ENCODE peak calls at places on chromosomes 1 and 21, in four cellular contexts. U is K562, G is GM12878, V is HepG2. S is an unnamed sample.

GRCh38 chr21:43312011-43312410 is 114.9 kb downstream of the SIK1 start:
- DNase-seq in U (no peak), G (no peak), V (no peak), S (no peak)

GRCh38 chr1:228089520-228090380 is 7.2 kb downstream of the ARF1 start:
- DNase-seq in U (no peak), G (no peak), V (no peak), S (no peak)

GRCh38 chr1:5526385-5526750 is 465.9 kb downstream of the NPHP4 start:
- DNase-seq in U (no peak), G (no peak), V (no peak), S (no peak)

GRCh38 chr1:7287013-7287412 is 484.1 kb upstream of the VAMP3 start:
- DNase-seq in U (no peak), G (no peak), V (no peak), S (no peak)

GRCh38 chr1:151513626-151514101 is 2.5 kb downstream of the CGN start:
- DNase-seq in U (no peak), G (no peak), V (peak), S (no peak)

GRCh38 chr1:9835758-9836631 is 12.2 kb upstream of the CLSTN1 start:
- DNase-seq in U (peak), G (no peak), V (peak), S (no peak)

GRCh38 chr21:46152939-46153258 is 2.5 kb downstream of the FTCD start:
- DNase-seq in U (no peak), G (no peak), V (no peak), S (no peak)

GRCh38 chr1:239446611-239447010 is 60.2 kb downstream of the CHRM3 start:
- DNase-seq in U (no peak), G (no peak), V (no peak), S (no peak)

GRCh38 chr1:54287821-54288220 is 87.9 kb downstream of the MRPL37 start:
- DNase-seq in U (no peak), G (no peak), V (no peak), S (no peak)

GRCh38 chr1:18829671-18830070 is 29.8 kb downstream of the TAS1R2 start:
- DNase-seq in U (no peak), G (no peak), V (no peak), S (no peak)

GRCh38 chr1:9100471-9101043 is 28.3 kb downstream of the GPR157 start:
- DNase-seq in U (no peak), G (no peak), V (peak), S (no peak)

GRCh38 chr1:22296701-22297591 is 154.0 kb upstream of the WNT4 start:
- DNase-seq in U (peak), G (no peak), V (no peak), S (no peak)

GRCh38 chr1:165315481-165315880 is 41.0 kb downstream of the LMX1A start:
- DNase-seq in U (no peak), G (no peak), V (no peak), S (no peak)

GRCh38 chr1:184014271-184014670 is 23.3 kb downstream of the COLGALT2 start:
- DNase-seq in U (no peak), G (no peak), V (no peak), S (no peak)

GRCh38 chr1:162285149-162285561 is 91.5 kb downstream of the SPATA46 start:
- DNase-seq in U (no peak), G (no peak), V (peak), S (no peak)

GRCh38 chr1:11768821-11769220 is 6.8 kb downstream of the C1orf167 start:
- DNase-seq in U (no peak), G (no peak), V (no peak), S (no peak)

GRCh38 chr1:183235503-183235902 is 49.4 kb downstream of the LAMC2 start:
- DNase-seq in U (no peak), G (no peak), V (no peak), S (peak)

GRCh38 chr1:150006881-150007401 is 3.6 kb downstream of the OTUD7B start:
- DNase-seq in U (peak), G (no peak), V (no peak), S (no peak)

GRCh38 chr1:58968360-58968952 is 184.6 kb upstream of the JUN start:
- DNase-seq in U (peak), G (peak), V (no peak), S (no peak)

GRCh38 chr1:78325293-78325692 is 165.5 kb upstream of the PTGFR start:
- DNase-seq in U (no peak), G (no peak), V (no peak), S (no peak)

GRCh38 chr1:145871994-145872411 is 13.1 kb upstream of the PIAS3 start:
- DNase-seq in U (no peak), G (no peak), V (no peak), S (no peak)

GRCh38 chr1:231872461-231872910 is 245.9 kb downstream of the DISC1 start:
- DNase-seq in U (no peak), G (no peak), V (no peak), S (no peak)

GRCh38 chr1:195733826-195734225 is 874.4 kb downstream of the KCNT2 start:
- DNase-seq in U (no peak), G (no peak), V (peak), S (no peak)

GRCh38 chr1:246773213-246773641 is 49.0 kb downstream of the SCCPDH start:
- DNase-seq in U (no peak), G (peak), V (no peak), S (no peak)

GRCh38 chr1:241579434-241579833 is 47.3 kb downstream of the KMO start:
- DNase-seq in U (no peak), G (no peak), V (no peak), S (no peak)

GRCh38 chr1:111733183-111733995 is 5.8 kb downstream of the INKA2 start:
- DNase-seq in U (no peak), G (no peak), V (peak), S (no peak)

GRCh38 chr1:1356166-1356795 is 2.1 kb downstream of the MXRA8 start:
- DNase-seq in U (no peak), G (no peak), V (no peak), S (no peak)

GRCh38 chr1:1354271-1355247 is 3.8 kb downstream of the MXRA8 start:
- DNase-seq in U (no peak), G (no peak), V (no peak), S (no peak)

GRCh38 chr1:1356796-1357401 is 1.5 kb downstream of the MXRA8 start:
- DNase-seq in U (no peak), G (no peak), V (no peak), S (no peak)

GRCh38 chr1:1353389-1354151 is 4.4 kb upstream of the DVL1 start:
- DNase-seq in U (no peak), G (no peak), V (no peak), S (no peak)

GRCh38 chr1:1355376-1355775 is 3.0 kb downstream of the MXRA8 start:
- DNase-seq in U (no peak), G (no peak), V (no peak), S (no peak)
- TF ChIP-seq FOXK2 in U (no peak), G (no peak), V (no peak), S (no peak)

DNA sequence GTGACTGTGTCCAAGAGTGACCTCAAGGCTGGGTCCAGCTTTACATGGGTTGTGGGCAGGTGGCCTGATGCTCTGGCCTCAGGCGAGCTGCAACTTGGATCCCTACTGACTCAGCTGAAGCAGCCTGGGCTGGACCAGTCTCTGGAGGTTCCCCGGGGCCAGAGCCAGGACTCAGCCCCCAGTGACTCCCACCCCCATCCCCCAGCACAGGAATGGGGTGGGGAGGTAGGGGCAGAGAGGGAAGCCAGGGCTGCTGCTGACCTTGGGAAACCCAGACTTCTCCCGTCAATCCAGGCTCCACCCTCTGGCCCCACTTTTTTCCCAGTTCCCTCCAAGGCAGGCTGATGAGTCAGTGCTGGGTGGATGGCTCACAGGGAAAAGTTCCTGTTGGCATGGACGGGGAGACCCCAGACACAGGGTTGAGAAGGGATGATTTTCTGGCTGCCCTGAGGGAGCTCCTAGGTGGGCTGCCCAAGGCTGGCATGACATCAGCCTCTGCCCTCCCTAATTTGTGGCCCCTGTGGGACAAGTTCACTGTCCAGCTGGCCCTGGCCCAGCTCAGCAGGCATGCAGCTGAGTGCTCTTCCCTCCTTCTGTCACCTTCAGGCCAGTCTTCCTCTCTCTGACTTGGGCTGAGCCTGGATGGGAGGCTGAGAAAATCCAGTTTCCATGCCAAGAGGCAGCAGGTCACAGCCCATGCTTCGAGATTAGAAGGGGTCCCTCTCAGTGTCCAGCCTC is 2.2 kb downstream of the ZC3H12A start:
- DNase-seq in U (no peak), G (no peak), V (peak), S (no peak)
- TF ChIP-seq TARDBP in U (no peak), G (no peak), V (no peak), S (no peak)

GRCh38 chr21:29133796-29134195 is 3.4 kb downstream of the MAP3K7CL start:
- DNase-seq in U (no peak), G (no peak), V (no peak), S (no peak)
- TF ChIP-seq FOXM1 in U (no peak), G (no peak), V (no peak), S (no peak)

DNA sequence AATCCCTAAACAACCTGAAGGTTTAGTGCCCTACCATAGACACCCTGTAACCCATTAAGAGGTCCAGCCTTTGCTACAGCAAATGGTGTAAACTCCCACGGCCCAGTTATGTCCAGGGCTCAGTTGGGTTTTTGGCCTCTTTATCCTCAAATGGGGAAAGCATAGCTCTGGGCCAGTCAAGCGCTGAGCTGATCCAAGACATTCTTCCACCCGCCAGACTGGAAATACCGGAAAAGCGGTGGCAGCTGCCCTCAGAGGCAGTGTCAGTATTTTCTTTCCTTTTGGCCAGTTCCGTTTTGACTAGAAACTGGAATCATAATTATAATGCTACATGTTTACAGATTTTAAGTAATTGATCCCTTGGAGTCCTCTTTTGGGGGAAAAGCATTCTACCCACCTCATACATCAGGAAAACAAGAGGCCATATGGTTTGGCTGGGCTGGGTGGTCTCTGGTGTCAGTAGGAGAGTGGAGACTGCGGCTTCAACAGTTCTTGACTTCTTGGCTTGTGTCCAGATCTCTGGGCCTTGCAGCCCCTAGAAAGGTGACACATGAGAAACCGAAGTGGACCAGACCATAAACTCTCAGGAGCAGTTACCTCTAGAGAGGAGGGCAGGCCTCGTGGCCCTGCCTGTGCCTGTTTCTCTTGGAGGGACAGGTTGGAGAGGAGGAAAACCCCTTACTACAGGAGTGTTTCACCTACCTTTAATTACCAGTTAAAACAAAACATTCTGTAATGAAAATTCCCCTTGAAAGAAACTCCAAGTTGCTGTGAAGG is 30.2 kb upstream of the CLDN14 start:
- DNase-seq in U (no peak), G (no peak), V (no peak), S (no peak)
- TF ChIP-seq FOXK2 in U (no peak), G (no peak), V (no peak), S (no peak)

GRCh38 chr1:38009088-38009840 is 3.3 kb upstream of the UTP11 start:
- DNase-seq in U (peak), G (no peak), V (no peak), S (no peak)

GRCh38 chr1:38006008-38006828 is 904 bp upstream of the FHL3 start:
- DNase-seq in U (no peak), G (no peak), V (no peak), S (no peak)

GRCh38 chr1:38003261-38004250 is 1.8 kb downstream of the FHL3 start:
- DNase-seq in U (no peak), G (no peak), V (no peak), S (no peak)

GRCh38 chr1:38004284-38005101 is 821 bp downstream of the FHL3 start:
- DNase-seq in U (no peak), G (no peak), V (no peak), S (no peak)

DNA sequence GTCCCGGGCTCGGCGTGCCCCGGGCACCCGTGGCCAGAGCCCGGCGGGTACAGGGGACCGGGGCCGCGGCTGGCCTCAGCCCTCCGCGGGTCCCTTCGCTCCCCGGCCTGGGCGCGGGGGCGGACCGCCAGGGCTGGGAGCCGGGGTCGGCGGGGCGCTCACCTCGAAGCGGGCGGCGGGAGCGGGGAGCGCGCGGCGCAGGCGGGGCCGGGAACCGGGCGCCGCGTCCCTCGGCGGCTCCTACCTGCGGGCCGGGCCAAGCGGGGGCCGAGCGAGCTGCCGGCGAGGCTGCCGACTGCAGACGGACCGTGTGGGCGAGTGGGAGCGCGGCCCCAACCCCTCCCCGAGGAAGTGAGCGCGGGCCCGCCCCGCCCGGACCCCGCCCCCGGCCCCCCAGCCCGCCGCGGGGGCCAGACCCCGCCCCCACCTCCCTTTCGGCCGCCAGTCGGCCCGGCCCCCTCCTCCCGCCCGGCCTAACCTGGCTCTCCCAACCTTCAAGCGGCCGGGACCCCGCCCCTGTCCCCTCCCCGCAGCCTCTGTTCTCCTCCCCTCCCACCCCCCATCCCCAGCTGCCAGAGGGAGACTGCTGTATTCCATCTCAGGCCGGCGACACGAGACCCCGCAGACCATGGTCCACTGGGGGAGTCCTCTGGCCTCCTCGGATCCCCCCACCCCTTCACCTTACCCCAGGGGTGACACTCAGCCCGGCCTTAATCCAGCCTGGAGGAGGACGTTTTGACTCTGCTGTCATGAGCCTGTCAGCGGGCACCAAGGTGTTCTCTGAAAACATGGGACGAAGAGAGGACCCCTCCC is at the start of gene FHL3:
- DNase-seq in U (peak), G (no peak), V (peak), S (peak)
- TF ChIP-seq TARDBP in U (no peak), G (no peak), V (no peak), S (no peak)

GRCh38 chr1:177392336-177392735 is 221.6 kb downstream of the BRINP2 start:
- DNase-seq in U (no peak), G (no peak), V (no peak), S (no peak)
- TF ChIP-seq FOXM1 in U (no peak), G (no peak), V (no peak), S (no peak)

GRCh38 chr1:40133839-40134238 is 27.3 kb upstream of the RLF start:
- DNase-seq in U (no peak), G (no peak), V (no peak), S (no peak)
- TF ChIP-seq FOXK2 in U (no peak), G (no peak), V (no peak), S (no peak)

S was measured in HEK293T.